ENCODE peak calls at places on chromosomes 2 and 18, in five cellular contexts. A is WTC11, Q is osteocyte, D is astrocyte of the cerebellum, U is AG10803. K is an unnamed sample.

GRCh38 chr2:195016821-195017220 is 640.2 kb upstream of the SLC39A10 start:
- DNase-seq in A (no peak), Q (no peak), D (no peak), U (no peak), K (no peak)

GRCh38 chr2:79938648-79939047 is 365.9 kb downstream of the LRRTM1 start:
- DNase-seq in U (no peak), D (no peak), Q (no peak), A (no peak), K (no peak)

GRCh38 chr2:187922841-187923240 is 368.6 kb upstream of the TFPI start:
- DNase-seq in U (no peak), Q (no peak), D (no peak), A (no peak), K (no peak)

GRCh38 chr2:25323042-25323514 is 18.6 kb downstream of the DNMT3A start:
- DNase-seq in A (peak), Q (no peak), D (no peak), U (peak), K (no peak)

GRCh38 chr18:36078751-36079529 is 11.6 kb upstream of the RPRD1A start:
- DNase-seq in D (peak), Q (no peak), U (peak), A (no peak), K (no peak)

GRCh38 chr18:6326566-6326965 is 88.1 kb downstream of the L3MBTL4 start:
- DNase-seq in D (no peak), U (no peak), A (no peak), Q (no peak), K (no peak)

GRCh38 chr2:99550368-99550767 is 60.6 kb upstream of the REV1 start:
- DNase-seq in Q (no peak), A (no peak), D (no peak), U (no peak), K (no peak)

GRCh38 chr2:196925768-196926561 is 542 bp downstream of the PGAP1 start:
- DNase-seq in Q (no peak), A (peak), D (no peak), U (peak), K (no peak)

GRCh38 chr18:400466-400865 is 100.0 kb downstream of the COLEC12 start:
- DNase-seq in Q (no peak), A (no peak), D (no peak), U (peak), K (no peak)

GRCh38 chr2:75064691-75065396 is 106.4 kb downstream of the POLE4 start:
- DNase-seq in D (no peak), A (peak), Q (no peak), U (peak), K (no peak)

GRCh38 chr2:134149904-134150303 is 104.0 kb upstream of the MGAT5 start:
- DNase-seq in Q (no peak), U (no peak), D (no peak), A (no peak), K (no peak)

GRCh38 chr2:108447947-108448677 is 894 bp upstream of the GCC2 start:
- DNase-seq in Q (no peak), U (no peak), D (no peak), A (no peak), K (no peak)

GRCh38 chr18:79167526-79168190 is 98.5 kb downstream of the ATP9B start:
- DNase-seq in Q (no peak), D (no peak), A (no peak), U (no peak), K (no peak)

GRCh38 chr18:10787293-10787901 is 261.6 kb downstream of the NAPG start:
- DNase-seq in D (peak), Q (peak), A (peak), U (peak), K (peak)

GRCh38 chr18:75857558-75857957 is 430.1 kb upstream of the SMIM21 start:
- DNase-seq in Q (no peak), U (no peak), A (no peak), D (no peak), K (no peak)
- TF ChIP-seq CTCF in Q (no peak), U (no peak), A (no peak), D (no peak), K (no peak)

GRCh38 chr18:67705748-67706147 is 189.2 kb upstream of the DSEL start:
- DNase-seq in U (no peak), D (no peak), Q (no peak), A (no peak), K (no peak)
- TF ChIP-seq CTCF in U (no peak), D (no peak), Q (peak), A (no peak), K (peak)

DNA sequence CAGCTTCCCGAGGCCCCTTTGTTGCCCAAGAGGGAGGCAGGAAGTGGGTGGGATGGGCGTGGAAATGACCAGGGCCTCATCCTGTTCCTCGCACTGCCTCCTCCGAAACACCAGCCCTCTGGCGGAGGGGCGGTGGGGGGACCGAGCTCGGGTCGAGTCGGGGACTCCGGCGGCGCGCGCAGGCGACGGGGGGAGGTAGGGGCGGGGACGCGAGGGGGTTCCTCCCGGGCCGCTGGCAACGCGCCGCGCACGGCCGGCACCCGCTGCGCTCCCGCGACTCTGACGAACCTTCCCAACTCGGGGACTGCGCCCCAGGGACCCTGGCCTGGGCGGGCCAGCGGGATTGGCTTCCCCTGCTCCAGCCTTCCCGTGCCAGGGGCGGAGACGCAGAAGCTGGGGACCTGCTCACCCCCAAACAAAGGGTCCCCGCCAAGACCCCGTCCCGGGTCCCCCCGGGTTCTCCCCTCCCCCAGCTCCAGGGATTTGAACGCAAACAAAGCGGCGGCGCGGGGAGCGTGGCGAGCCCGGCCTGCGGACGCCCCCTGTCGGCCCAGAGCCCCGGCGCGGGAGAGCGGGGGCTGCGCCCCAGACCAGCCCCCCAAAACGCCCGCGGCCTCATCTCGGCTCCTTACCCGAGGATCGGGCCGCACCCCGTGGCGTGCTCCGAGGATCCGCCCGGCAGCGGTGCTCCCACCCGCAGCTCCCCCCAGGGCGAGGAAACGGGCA is 1.2 kb downstream of the SEMA4C start:
- DNase-seq in Q (peak), U (peak), A (peak), D (peak), K (peak)
- TF ChIP-seq CTCF in Q (peak), U (peak), A (peak), D (peak), K (peak)

GRCh38 chr2:141021109-141021508 is 1109.7 kb downstream of the LRP1B start:
- DNase-seq in U (peak), Q (no peak), A (no peak), D (peak), K (peak)

GRCh38 chr2:141027221-141027620 is 1103.6 kb downstream of the LRP1B start:
- DNase-seq in D (no peak), U (no peak), Q (no peak), A (no peak), K (no peak)

GRCh38 chr2:141020346-141020745 is 1110.5 kb downstream of the LRP1B start:
- DNase-seq in U (peak), A (no peak), Q (no peak), D (no peak), K (no peak)

GRCh38 chr2:141021611-141022010 is 1109.2 kb downstream of the LRP1B start:
- DNase-seq in A (no peak), Q (no peak), U (no peak), D (no peak), K (no peak)
- TF ChIP-seq CTCF in A (no peak), Q (no peak), U (no peak), D (no peak), K (no peak)

DNA sequence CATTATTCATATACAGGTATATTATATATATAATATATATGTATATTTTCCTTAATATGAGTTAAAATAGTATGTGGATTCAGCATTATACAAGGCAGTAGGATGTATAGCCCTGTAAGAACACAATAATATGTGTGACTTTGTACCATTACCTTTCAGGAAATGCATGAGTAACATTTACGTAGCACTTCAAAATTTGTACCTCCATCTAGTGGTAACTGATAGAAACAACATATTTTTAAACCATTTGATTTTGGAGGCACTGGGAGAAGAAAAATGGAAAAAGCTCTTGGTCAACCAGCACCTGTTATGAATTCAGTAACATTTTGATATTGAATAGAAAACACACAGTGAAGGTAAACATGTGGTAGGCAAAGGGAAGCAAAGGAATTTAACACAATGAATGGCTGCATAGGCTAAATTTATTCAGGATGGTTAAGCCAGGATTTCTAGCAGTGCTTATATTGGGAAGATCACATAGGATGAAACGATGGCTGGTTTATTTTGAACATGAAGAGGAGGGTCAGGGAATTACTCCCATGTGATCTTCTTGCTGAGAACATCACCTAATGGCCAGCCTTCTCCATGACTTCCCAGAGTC is 565.5 kb downstream of the CCDC85A start:
- DNase-seq in Q (no peak), D (no peak), A (no peak), U (peak), K (no peak)
- TF ChIP-seq CTCF in Q (peak), D (peak), A (peak), U (peak), K (peak)

K was measured in retinal pigment epithelial cell.